ENCODE peak calls at places on chromosomes 11 and 22, in six cellular contexts. Y is CD8-positive, alpha-beta T cell; A is T-helper 22 cell; U is NCI-H345; D is stimulated activated effector memory CD8-positive, alpha-beta T cell treated with anti-CD3 and anti-CD28 coated beads, Interleukin-12 subunit alpha, Interleukin-12 subunit beta, amount 100 ng/mL, for 72 hours; E is stimulated activated CD4-positive, alpha-beta T cell treated with anti-CD3 and anti-CD28 coated beads, Interleukin-1b, Interleukin-23, amount 100 ng/mL, for 48 hours. J is an unnamed sample.

GRCh38 chr22:36659762-36660509 is 43.6 kb downstream of the CACNG2 start:
- DNase-seq in Y (peak; percentile 17), A (no peak), U (peak; percentile 88), D (no peak), E (peak; percentile 70), J (no peak)

GRCh38 chr11:12377824-12378593 is 638 bp downstream of the PARVA start:
- DNase-seq in Y (no peak), A (no peak), U (no peak), D (no peak), E (no peak), J (no peak)

GRCh38 chr11:2761131-2762030 is 61.6 kb upstream of the KCNQ1OT1 start:
- DNase-seq in Y (peak; percentile 8), A (no peak), U (no peak), D (no peak), E (no peak), J (peak; percentile 9)

GRCh38 chr11:1074244-1075221 is at the start of gene MUC2:
- DNase-seq in Y (no peak), A (no peak), U (no peak), D (no peak), E (no peak), J (no peak)

GRCh38 chr11:65150513-65151271 is 16.4 kb upstream of the SYVN1 start:
- DNase-seq in Y (no peak), A (no peak), U (peak; percentile 46), D (no peak), E (peak; percentile 65), J (no peak)

GRCh38 chr11:8913961-8914660 is 3.1 kb downstream of the AKIP1 start:
- DNase-seq in Y (peak; percentile 53), A (no peak), U (peak; percentile 46), D (peak; percentile 61), E (peak; percentile 36), J (no peak)

GRCh38 chr11:95790933-95791247 is 592 bp downstream of the CEP57 start:
- DNase-seq in Y (peak; percentile 57), A (peak; percentile 23), U (peak; percentile 65), D (peak; percentile 76), E (peak; percentile 66), J (no peak)

GRCh38 chr22:28548411-28548810 is 131.2 kb downstream of the TTC28 start:
- DNase-seq in Y (no peak), A (no peak), U (no peak), D (no peak), E (no peak), J (no peak)

GRCh38 chr11:60835472-60835871 is 6.4 kb upstream of the CCDC86 start:
- DNase-seq in Y (no peak), A (no peak), U (no peak), D (no peak), E (no peak), J (no peak)

GRCh38 chr11:119320593-119321524 is 3.9 kb upstream of the MCAM start:
- DNase-seq in Y (peak; percentile 48), A (peak; percentile 23), U (no peak), D (peak; percentile 85), E (peak; percentile 50), J (peak; percentile 47)

GRCh38 chr11:65422633-65423515 is at the start of gene NEAT1:
- DNase-seq in Y (peak; percentile 93), A (peak; percentile 68), U (no peak), D (peak; percentile 100), E (peak; percentile 95), J (peak; percentile 90)

GRCh38 chr11:57476883-57477506 is 16.7 kb downstream of the RTN4RL2 start:
- DNase-seq in Y (no peak), A (no peak), U (peak; percentile 19), D (peak; percentile 64), E (no peak), J (peak; percentile 20)

GRCh38 chr22:49769691-49770315 is 57.9 kb downstream of the BRD1 start:
- DNase-seq in Y (no peak), A (no peak), U (no peak), D (no peak), E (no peak), J (no peak)

GRCh38 chr22:38257650-38258246 is 15.1 kb downstream of the TMEM184B start:
- DNase-seq in Y (no peak), A (no peak), U (peak; percentile 87), D (no peak), E (no peak), J (no peak)

GRCh38 chr22:22037740-22038139 is 55.2 kb upstream of the TOP3B start:
- DNase-seq in Y (no peak), A (no peak), U (peak; percentile 73), D (no peak), E (no peak), J (no peak)

GRCh38 chr11:64765291-64765803 is 5.6 kb upstream of the PYGM start:
- DNase-seq in Y (no peak), A (no peak), U (no peak), D (no peak), E (no peak), J (no peak)

GRCh38 chr22:42863349-42863911 is 6.4 kb upstream of the ARFGAP3 start:
- DNase-seq in Y (no peak), A (no peak), U (no peak), D (peak; percentile 66), E (peak; percentile 43), J (no peak)

GRCh38 chr11:39432929-39433328 is 2026.5 kb downstream of the LRRC4C start:
- DNase-seq in Y (no peak), A (no peak), U (no peak), D (no peak), E (no peak), J (no peak)

GRCh38 chr22:21909871-21910270 is 42.4 kb upstream of the MAPK1 start:
- DNase-seq in Y (no peak), A (no peak), U (no peak), D (no peak), E (no peak), J (no peak)

GRCh38 chr11:65432133-65432650 is 9.6 kb downstream of the NEAT1 start:
- DNase-seq in Y (no peak), A (no peak), U (no peak), D (no peak), E (no peak), J (no peak)

GRCh38 chr22:23110190-23110921 is 31.4 kb downstream of the RSPH14 start:
- DNase-seq in Y (no peak), A (no peak), U (peak; percentile 30), D (no peak), E (no peak), J (no peak)

GRCh38 chr11:33835143-33835878 is 56.6 kb downstream of the LMO2 start:
- DNase-seq in Y (no peak), A (no peak), U (peak; percentile 17), D (no peak), E (no peak), J (no peak)

GRCh38 chr11:1665313-1665712 is 31.7 kb upstream of the KRTAP5-6 start:
- DNase-seq in Y (no peak), A (no peak), U (no peak), D (no peak), E (no peak), J (no peak)

GRCh38 chr11:57874981-57875380 is 113.4 kb downstream of the CTNND1 start:
- DNase-seq in Y (no peak), A (no peak), U (no peak), D (no peak), E (no peak), J (no peak)

GRCh38 chr11:123475478-123475877 is 45.4 kb downstream of the GRAMD1B start:
- DNase-seq in Y (no peak), A (no peak), U (peak; percentile 30), D (no peak), E (no peak), J (no peak)

GRCh38 chr22:46421272-46421671 is 85.8 kb downstream of the TRMU start:
- DNase-seq in Y (peak; percentile 45), A (no peak), U (peak; percentile 74), D (no peak), E (peak; percentile 3), J (no peak)

GRCh38 chr11:96045622-96046456 is 121.9 kb upstream of the MTMR2 start:
- DNase-seq in Y (no peak), A (no peak), U (no peak), D (no peak), E (no peak), J (no peak)

GRCh38 chr11:126129681-126130671 is 67.3 kb upstream of the CDON start:
- DNase-seq in Y (no peak), A (no peak), U (peak; percentile 81), D (no peak), E (no peak), J (no peak)

GRCh38 chr11:45803981-45804805 is 756 bp upstream of the SLC35C1 start:
- DNase-seq in Y (peak; percentile 65), A (peak; percentile 51), U (peak; percentile 80), D (peak; percentile 80), E (peak; percentile 63), J (peak; percentile 70)

GRCh38 chr11:70326365-70326803 is 55.9 kb downstream of the PPFIA1 start:
- DNase-seq in Y (no peak), A (no peak), U (no peak), D (no peak), E (no peak), J (no peak)

GRCh38 chr11:63951779-63952536 is 13.2 kb downstream of the NAA40 start:
- DNase-seq in Y (peak; percentile 47), A (no peak), U (no peak), D (peak; percentile 75), E (no peak), J (no peak)

GRCh38 chr22:21074092-21074715 is 28.5 kb downstream of the LRRC74B start:
- DNase-seq in Y (no peak), A (no peak), U (no peak), D (no peak), E (no peak), J (no peak)

GRCh38 chr11:77392842-77393241 is 81.1 kb downstream of the PAK1 start:
- DNase-seq in Y (no peak), A (no peak), U (no peak), D (no peak), E (no peak), J (no peak)

GRCh38 chr11:94897330-94897768 is 76.0 kb downstream of the CWC15 start:
- DNase-seq in Y (peak; percentile 36), A (no peak), U (peak; percentile 51), D (no peak), E (peak; percentile 33), J (no peak)

GRCh38 chr11:94546886-94547285 is 3.2 kb downstream of the FUT4 start:
- DNase-seq in Y (no peak), A (no peak), U (no peak), D (no peak), E (no peak), J (no peak)

GRCh38 chr22:25645266-25645665 is 80.8 kb downstream of the GRK3 start:
- DNase-seq in Y (no peak), A (no peak), U (no peak), D (no peak), E (no peak), J (no peak)